ENCODE peak calls at places on chromosomes 4 and X, in seven cellular contexts. V is adrenal gland, W is endothelial cell of umbilical vein, S is IMR-90, N is HCT116, K is GM12878, J is Peyer's patch. G is an unnamed sample.
A peak's percentile ranks its signal among the peaks of the same experiment; 100 is the strongest.

GRCh38 chrX:25968920-25969319 is 169.2 kb upstream of the MAGEB18 start:
- DNase-seq in V (peak; percentile 34), W (peak; percentile 33), S (no peak), N (no peak), K (no peak), J (no peak), G (no peak)

GRCh38 chr4:8318509-8318908 is 49.0 kb downstream of the HTRA3 start:
- DNase-seq in V (peak; percentile 13), W (no peak), S (no peak), N (no peak), K (no peak), J (no peak), G (no peak)

GRCh38 chr4:24783506-24783905 is 11.9 kb upstream of the SOD3 start:
- DNase-seq in V (no peak), W (no peak), S (no peak), N (no peak), K (no peak), J (no peak), G (no peak)

GRCh38 chrX:65837875-65838549 is 170.6 kb downstream of the MSN start:
- DNase-seq in V (no peak), W (no peak), S (no peak), N (no peak), K (no peak), J (no peak), G (no peak)

GRCh38 chr4:158998624-158999023 is 104.3 kb upstream of the RAPGEF2 start:
- DNase-seq in V (no peak), W (no peak), S (no peak), N (peak; percentile 21), K (no peak), J (no peak), G (no peak)

GRCh38 chr4:6205584-6205965 is 5.2 kb upstream of the JAKMIP1 start:
- DNase-seq in V (no peak), W (no peak), S (no peak), N (no peak), K (no peak), J (no peak), G (peak; percentile 14)

GRCh38 chr4:108355523-108356208 is 186.9 kb upstream of the LEF1 start:
- DNase-seq in V (no peak), W (no peak), S (no peak), N (no peak), K (no peak), J (no peak), G (no peak)

GRCh38 chr4:31045724-31046318 is 325.7 kb downstream of the PCDH7 start:
- DNase-seq in V (no peak), W (peak; percentile 74), S (peak; percentile 24), N (no peak), K (no peak), J (no peak), G (no peak)

GRCh38 chr4:4995103-4995761 is 24.0 kb downstream of the CYTL1 start:
- DNase-seq in V (peak; percentile 79), W (peak; percentile 57), S (peak; percentile 58), N (peak; percentile 54), K (no peak), J (peak; percentile 60), G (peak; percentile 78)

GRCh38 chr4:159358226-159358625 is 255.3 kb downstream of the RAPGEF2 start:
- DNase-seq in V (no peak), W (peak; percentile 25), S (peak; percentile 90), N (no peak), K (no peak), J (no peak), G (no peak)

GRCh38 chr4:48575964-48576363 is 85.9 kb downstream of the ZAR1 start:
- DNase-seq in V (no peak), W (no peak), S (peak; percentile 75), N (no peak), K (no peak), J (no peak), G (no peak)

GRCh38 chrX:119417376-119417775 is 18.2 kb downstream of the SLC25A43 start:
- DNase-seq in V (no peak), W (no peak), S (no peak), N (no peak), K (no peak), J (no peak), G (no peak)

GRCh38 chr4:70721747-70722146 is at the start of gene RUFY3:
- DNase-seq in V (peak; percentile 70), W (no peak), S (peak; percentile 98), N (no peak), K (no peak), J (no peak), G (no peak)

GRCh38 chrX:9429767-9430166 is 35.1 kb upstream of the TBL1X start:
- DNase-seq in V (peak; percentile 56), W (no peak), S (no peak), N (no peak), K (no peak), J (no peak), G (no peak)

GRCh38 chrX:24837966-24838365 is 144.2 kb downstream of the POLA1 start:
- DNase-seq in V (no peak), W (no peak), S (no peak), N (no peak), K (no peak), J (no peak), G (no peak)

GRCh38 chr4:8087921-8088495 is 70.6 kb downstream of the ABLIM2 start:
- DNase-seq in V (no peak), W (no peak), S (no peak), N (no peak), K (no peak), J (no peak), G (peak; percentile 51)

GRCh38 chr4:577499-578450 is 1.7 kb upstream of the TMEM271 start:
- DNase-seq in V (no peak), W (no peak), S (no peak), N (no peak), K (no peak), J (peak; percentile 44), G (no peak)

GRCh38 chr4:74651198-74651597 is 143.1 kb downstream of the BTC start:
- DNase-seq in V (no peak), W (no peak), S (no peak), N (no peak), K (no peak), J (no peak), G (no peak)

GRCh38 chrX:40651620-40652223 is 4.4 kb upstream of the CXorf38 start:
- DNase-seq in V (peak; percentile 86), W (peak; percentile 61), S (peak; percentile 65), N (peak; percentile 45), K (no peak), J (peak; percentile 47), G (peak; percentile 52)

GRCh38 chrX:40644821-40645358 is 2.5 kb downstream of the CXorf38 start:
- DNase-seq in V (peak; percentile 80), W (peak; percentile 71), S (peak; percentile 74), N (no peak), K (peak; percentile 68), J (peak; percentile 74), G (peak; percentile 60)

GRCh38 chrX:40646489-40647306 is 663 bp downstream of the CXorf38 start:
- DNase-seq in V (peak; percentile 52), W (peak; percentile 24), S (peak; percentile 43), N (no peak), K (no peak), J (peak; percentile 64), G (peak; percentile 64)

GRCh38 chrX:40644175-40644574 is 3.2 kb downstream of the CXorf38 start:
- DNase-seq in V (no peak), W (peak; percentile 43), S (peak; percentile 54), N (no peak), K (no peak), J (no peak), G (no peak)

DNA sequence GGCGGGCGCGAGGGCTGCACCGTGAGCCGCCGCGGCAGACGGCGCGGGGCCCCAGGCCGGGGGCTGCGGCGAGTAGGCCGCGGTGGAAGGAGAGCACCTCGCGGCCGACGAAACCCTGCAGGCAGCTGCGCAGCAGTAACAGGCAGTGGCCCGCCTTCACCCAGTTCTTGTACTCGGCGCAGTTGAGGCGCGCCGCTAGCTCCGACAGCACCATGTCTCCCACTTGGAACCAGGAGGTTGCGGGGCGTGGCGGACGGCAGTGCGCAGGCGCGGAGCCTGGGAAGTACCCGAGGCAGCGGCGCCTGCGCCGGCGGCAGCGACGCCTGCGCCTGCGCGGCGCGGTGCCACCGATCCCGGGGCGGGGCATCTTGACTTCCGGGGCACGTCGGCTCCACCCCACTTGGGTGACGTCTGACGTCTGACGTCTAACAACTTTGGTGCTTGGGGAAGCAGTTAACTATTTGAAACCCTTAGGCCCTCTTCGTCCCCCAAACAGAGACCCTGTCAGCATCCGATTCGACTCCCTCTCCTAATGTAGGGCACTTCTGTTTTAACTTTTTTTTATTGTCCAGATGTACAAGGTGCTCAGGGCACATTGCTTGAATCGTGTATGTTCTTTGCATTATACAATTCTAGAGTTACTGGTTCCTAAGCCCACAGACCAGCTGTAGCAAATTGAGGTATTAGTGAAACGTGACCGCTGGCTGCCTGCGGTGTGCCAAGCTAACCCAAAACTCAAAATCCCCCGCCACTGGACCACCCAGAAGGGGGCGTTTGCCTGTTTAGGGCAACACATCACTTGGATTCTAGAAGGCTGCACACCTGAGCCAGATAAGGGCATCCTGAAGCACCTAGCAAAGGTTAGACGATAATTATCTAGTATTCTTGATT is at the start of gene CXorf38:
- DNase-seq in V (peak; percentile 95), W (peak; percentile 90), S (peak; percentile 83), N (peak; percentile 66), K (peak; percentile 68), J (peak; percentile 92), G (peak; percentile 96)
- TF ChIP-seq POLR2A in V (peak; percentile 63), W (peak; percentile 83), S (peak; percentile 22), N (peak; percentile 37), K (peak; percentile 92), J (peak; percentile 43), G (peak; percentile 70)

GRCh38 chr4:84677995-84678394 is 95.1 kb downstream of the CDS1 start:
- DNase-seq in V (no peak), W (no peak), S (no peak), N (no peak), K (no peak), J (no peak), G (no peak)
- H3K4me3 ChIP-seq in V (no peak overlapping the region), W (no peak overlapping the region), S (no peak overlapping the region), N (no peak overlapping the region), K (no peak overlapping the region), J (no peak overlapping the region), G (no peak overlapping the region)

GRCh38 chrX:104432321-104432720 is 133.7 kb upstream of the IL1RAPL2 start:
- DNase-seq in V (no peak), W (no peak), S (no peak), N (no peak), K (no peak), J (no peak), G (no peak)
- H3K9me3 ChIP-seq in V (no peaks in the 10 kb centered on the region), W (no peaks in the 10 kb centered on the region), S (no peaks in the 10 kb centered on the region), N (no peaks in the 10 kb centered on the region), K (no peaks in the 10 kb centered on the region), J (no peaks in the 10 kb centered on the region), G (no peaks in the 10 kb centered on the region)

GRCh38 chrX:153502131-153502530 is 7.4 kb downstream of the BGN start:
- DNase-seq in V (no peak), W (no peak), S (no peak), N (no peak), K (no peak), J (no peak), G (no peak)

GRCh38 chrX:153501530-153501929 is 6.8 kb downstream of the BGN start:
- DNase-seq in V (no peak), W (no peak), S (no peak), N (no peak), K (no peak), J (no peak), G (no peak)

GRCh38 chrX:153505361-153505760 is 10.6 kb downstream of the BGN start:
- DNase-seq in V (no peak), W (no peak), S (no peak), N (no peak), K (no peak), J (no peak), G (no peak)

GRCh38 chrX:153502796-153503195 is 8.0 kb downstream of the BGN start:
- DNase-seq in V (no peak), W (no peak), S (no peak), N (no peak), K (no peak), J (no peak), G (no peak)

GRCh38 chrX:153504445-153505016 is 9.8 kb downstream of the BGN start:
- DNase-seq in V (no peak), W (no peak), S (no peak), N (no peak), K (no peak), J (no peak), G (no peak)
- TF ChIP-seq POLR2A in V (no peak), W (no peak), S (no peak), N (no peak), K (no peak), J (no peak), G (no peak)